ENCODE peak calls at places on chromosome 12, in seven cellular contexts. Z is OCI-M1; N is activated naive CD4-positive, alpha-beta T cell treated with Interleukin-2 at 50 U/mL for 16 hours; U is H9; S is GM04504; X is astrocyte; J is Ammon's horn. L is an unnamed sample.
A peak's percentile ranks its signal among the peaks of the same experiment; 100 is the strongest.

GRCh38 chr12:5200276-5201087 is 156.8 kb downstream of the KCNA5 start:
- DNase-seq in Z (peak; percentile 49), N (no peak), U (peak; percentile 91), S (no peak), X (no peak), J (peak; percentile 8), L (peak; percentile 5)

GRCh38 chr12:32131666-32132065 is 25.0 kb downstream of the BICD1 start:
- DNase-seq in Z (no peak), N (no peak), U (no peak), S (no peak), X (no peak), J (no peak), L (no peak)

GRCh38 chr12:68400231-68400829 is 68.2 kb upstream of the MDM1 start:
- DNase-seq in Z (no peak), N (no peak), U (no peak), S (no peak), X (no peak), J (no peak), L (no peak)

GRCh38 chr12:49339464-49339861 is 2.5 kb upstream of the C1QL4 start:
- DNase-seq in Z (no peak), N (no peak), U (no peak), S (no peak), X (no peak), J (no peak), L (no peak)

GRCh38 chr12:94616217-94616729 is 34.1 kb downstream of the TMCC3 start:
- DNase-seq in Z (peak; percentile 93), N (no peak), U (peak; percentile 49), S (no peak), X (no peak), J (peak; percentile 95), L (no peak)

GRCh38 chr12:31590730-31591307 is at the start of gene DENND5B:
- DNase-seq in Z (peak; percentile 72), N (peak; percentile 3), U (peak; percentile 65), S (no peak), X (peak; percentile 40), J (peak; percentile 81), L (peak; percentile 44)

GRCh38 chr12:103495158-103495782 is 498 bp downstream of the C12orf42 start:
- DNase-seq in Z (no peak), N (peak; percentile 48), U (peak; percentile 89), S (no peak), X (no peak), J (peak; percentile 48), L (no peak)

GRCh38 chr12:124626841-124627502 is 59.6 kb upstream of the NCOR2 start:
- DNase-seq in Z (no peak), N (no peak), U (no peak), S (peak; percentile 33), X (no peak), J (no peak), L (peak; percentile 77)

GRCh38 chr12:89504560-89505346 is 19.8 kb downstream of the GALNT4 start:
- DNase-seq in Z (peak; percentile 6), N (no peak), U (no peak), S (no peak), X (peak; percentile 52), J (no peak), L (peak; percentile 60)

GRCh38 chr12:43453761-43454160 is 98.2 kb downstream of the ADAMTS20 start:
- DNase-seq in Z (no peak), N (no peak), U (no peak), S (no peak), X (no peak), J (no peak), L (no peak)

GRCh38 chr12:10301103-10301502 is 6.6 kb upstream of the KLRD1 start:
- DNase-seq in Z (no peak), N (no peak), U (no peak), S (no peak), X (peak; percentile 59), J (no peak), L (no peak)

GRCh38 chr12:85575115-85576096 is 260.8 kb downstream of the RASSF9 start:
- DNase-seq in Z (peak; percentile 85), N (no peak), U (peak; percentile 61), S (peak; percentile 41), X (peak; percentile 20), J (peak; percentile 55), L (peak; percentile 70)

GRCh38 chr12:25556136-25556535 is 3.1 kb upstream of the LMNTD1 start:
- DNase-seq in Z (peak; percentile 16), N (no peak), U (no peak), S (no peak), X (no peak), J (no peak), L (no peak)

GRCh38 chr12:122986258-122986871 is 5.9 kb downstream of the ARL6IP4 start:
- DNase-seq in Z (no peak), N (no peak), U (no peak), S (no peak), X (no peak), J (no peak), L (no peak)

GRCh38 chr12:120961604-120962486 is 16.5 kb upstream of the HNF1A start:
- DNase-seq in Z (no peak), N (no peak), U (peak; percentile 65), S (no peak), X (no peak), J (peak; percentile 20), L (no peak)

GRCh38 chr12:62481843-62482540 is 15.4 kb downstream of the MON2 start:
- DNase-seq in Z (no peak), N (no peak), U (no peak), S (no peak), X (no peak), J (peak; percentile 71), L (no peak)

GRCh38 chr12:93740721-93741120 is 63.5 kb downstream of the CRADD start:
- DNase-seq in Z (peak; percentile 73), N (no peak), U (no peak), S (peak; percentile 39), X (no peak), J (no peak), L (peak; percentile 58)

GRCh38 chr12:72011374-72011773 is 72.7 kb downstream of the TPH2 start:
- DNase-seq in Z (no peak), N (no peak), U (no peak), S (no peak), X (peak; percentile 42), J (no peak), L (no peak)

GRCh38 chr12:45540661-45541341 is 188.7 kb upstream of the ARID2 start:
- DNase-seq in Z (no peak), N (no peak), U (no peak), S (no peak), X (no peak), J (no peak), L (no peak)

GRCh38 chr12:129909051-129910020 is 5.5 kb upstream of the TMEM132D start:
- DNase-seq in Z (no peak), N (no peak), U (peak; percentile 24), S (no peak), X (no peak), J (no peak), L (no peak)

GRCh38 chr12:111268738-111269572 is 99.9 kb downstream of the PHETA1 start:
- DNase-seq in Z (peak; percentile 28), N (peak; percentile 6), U (peak; percentile 68), S (no peak), X (no peak), J (no peak), L (peak; percentile 12)

GRCh38 chr12:52249041-52249461 is 16.0 kb downstream of the KRT7 start:
- DNase-seq in Z (no peak), N (no peak), U (peak; percentile 25), S (no peak), X (no peak), J (peak; percentile 76), L (no peak)

GRCh38 chr12:102638777-102639176 is 158.4 kb upstream of the IGF1 start:
- DNase-seq in Z (peak; percentile 85), N (no peak), U (no peak), S (no peak), X (peak; percentile 9), J (no peak), L (peak; percentile 11)

GRCh38 chr12:4858385-4858784 is 51.3 kb upstream of the KCNA1 start:
- DNase-seq in Z (no peak), N (no peak), U (peak; percentile 77), S (no peak), X (no peak), J (peak; percentile 70), L (no peak)

GRCh38 chr12:96248532-96248931 is 54.4 kb downstream of the ELK3 start:
- DNase-seq in Z (no peak), N (no peak), U (no peak), S (no peak), X (no peak), J (peak; percentile 67), L (no peak)

GRCh38 chr12:12331244-12331771 is 18.7 kb downstream of the MANSC1 start:
- DNase-seq in Z (no peak), N (no peak), U (peak; percentile 68), S (no peak), X (peak; percentile 73), J (peak; percentile 58), L (no peak)

GRCh38 chr12:103397536-103397935 is 98.2 kb downstream of the C12orf42 start:
- DNase-seq in Z (no peak), N (no peak), U (no peak), S (no peak), X (no peak), J (no peak), L (no peak)

GRCh38 chr12:11723993-11724392 is 74.5 kb downstream of the ETV6 start:
- DNase-seq in Z (no peak), N (no peak), U (no peak), S (no peak), X (peak; percentile 96), J (no peak), L (no peak)